ENCODE peak calls at places on chromosomes 6 and 20, in eight cellular contexts. W is nephron progenitor cell, N is body of pancreas, K is epithelial cell of proximal tubule, P is psoas muscle, Z is heart right ventricle, E is A549, I is endothelial cell of umbilical vein. B is an unnamed sample.

GRCh38 chr6:81897793-81898192 is 145.3 kb upstream of the TENT5A start:
- DNase-seq in W (no peak), N (no peak), K (no peak), P (no peak), Z (no peak), E (no peak), I (no peak), B (no peak)

GRCh38 chr6:126107475-126108121 is 121.3 kb downstream of the TRMT11 start:
- DNase-seq in W (no peak), N (no peak), K (no peak), P (no peak), Z (no peak), E (no peak), I (peak; percentile 38), B (no peak)

GRCh38 chr20:23304616-23305015 is 46.0 kb upstream of the NXT1 start:
- DNase-seq in W (no peak), N (no peak), K (no peak), P (no peak), Z (no peak), E (no peak), I (no peak), B (no peak)

GRCh38 chr20:4726710-4727391 is 5.1 kb downstream of the PRND start:
- DNase-seq in W (no peak), N (no peak), K (no peak), P (no peak), Z (no peak), E (no peak), I (peak; percentile 51), B (peak; percentile 48)

GRCh38 chr20:20018366-20018765 is 1.2 kb downstream of the NAA20 start:
- DNase-seq in W (no peak), N (no peak), K (no peak), P (no peak), Z (no peak), E (no peak), I (no peak), B (no peak)

GRCh38 chr6:90135672-90136071 is 161.0 kb downstream of the BACH2 start:
- DNase-seq in W (no peak), N (no peak), K (peak; percentile 4), P (no peak), Z (no peak), E (peak; percentile 6), I (no peak), B (no peak)

GRCh38 chr6:146028250-146028789 is 542 bp upstream of the GRM1 start:
- DNase-seq in W (peak; percentile 93), N (peak; percentile 66), K (no peak), P (peak; percentile 68), Z (peak; percentile 51), E (peak; percentile 34), I (peak; percentile 52), B (peak; percentile 75)

GRCh38 chr6:169379495-169380070 is 125.9 kb upstream of the THBS2 start:
- DNase-seq in W (no peak), N (no peak), K (no peak), P (no peak), Z (no peak), E (no peak), I (no peak), B (no peak)

GRCh38 chr20:45014671-45015415 is 48.5 kb downstream of the STK4 start:
- DNase-seq in W (no peak), N (no peak), K (no peak), P (no peak), Z (no peak), E (no peak), I (no peak), B (no peak)

GRCh38 chr6:105120570-105120969 is 59.2 kb downstream of the POPDC3 start:
- DNase-seq in W (no peak), N (no peak), K (no peak), P (no peak), Z (no peak), E (no peak), I (no peak), B (no peak)

GRCh38 chr20:62368303-62368628 is 1.2 kb upstream of the LAMA5 start:
- DNase-seq in W (no peak), N (no peak), K (no peak), P (no peak), Z (no peak), E (no peak), I (no peak), B (no peak)

GRCh38 chr6:157961116-157961515 is 20.5 kb upstream of the SYNJ2 start:
- DNase-seq in W (no peak), N (no peak), K (no peak), P (no peak), Z (no peak), E (no peak), I (no peak), B (no peak)

GRCh38 chr6:125154184-125155135 is 887 bp downstream of the TPD52L1 start:
- DNase-seq in W (peak; percentile 53), N (peak; percentile 63), K (peak; percentile 42), P (peak; percentile 77), Z (no peak), E (peak; percentile 62), I (no peak), B (peak; percentile 31)

GRCh38 chr6:2196079-2196679 is 49.2 kb downstream of the GMDS start:
- DNase-seq in W (peak; percentile 33), N (peak; percentile 43), K (no peak), P (no peak), Z (peak; percentile 42), E (peak; percentile 41), I (peak; percentile 88), B (peak; percentile 64)

GRCh38 chr6:154960299-154960796 is 34.8 kb upstream of the TIAM2 start:
- DNase-seq in W (no peak), N (no peak), K (no peak), P (no peak), Z (no peak), E (no peak), I (no peak), B (no peak)

GRCh38 chr6:159062564-159062945 is 17.8 kb upstream of the TAGAP start:
- DNase-seq in W (no peak), N (no peak), K (no peak), P (no peak), Z (no peak), E (no peak), I (no peak), B (peak; percentile 43)

GRCh38 chr6:42629845-42630244 is 66.0 kb downstream of the UBR2 start:
- DNase-seq in W (no peak), N (no peak), K (no peak), P (no peak), Z (no peak), E (no peak), I (no peak), B (no peak)

GRCh38 chr6:16759646-16760535 is 1.4 kb downstream of the ATXN1 start:
- DNase-seq in W (peak; percentile 83), N (peak; percentile 85), K (no peak), P (peak; percentile 95), Z (peak; percentile 93), E (peak; percentile 78), I (peak; percentile 88), B (peak; percentile 81)

GRCh38 chr20:1489764-1490436 is 1.3 kb downstream of the SIRPB2 start:
- DNase-seq in W (no peak), N (no peak), K (no peak), P (no peak), Z (no peak), E (no peak), I (peak; percentile 29), B (no peak)

GRCh38 chr6:64224819-64225218 is 589.2 kb downstream of the PHF3 start:
- DNase-seq in W (no peak), N (peak; percentile 15), K (no peak), P (peak; percentile 53), Z (peak; percentile 20), E (no peak), I (no peak), B (no peak)

DNA sequence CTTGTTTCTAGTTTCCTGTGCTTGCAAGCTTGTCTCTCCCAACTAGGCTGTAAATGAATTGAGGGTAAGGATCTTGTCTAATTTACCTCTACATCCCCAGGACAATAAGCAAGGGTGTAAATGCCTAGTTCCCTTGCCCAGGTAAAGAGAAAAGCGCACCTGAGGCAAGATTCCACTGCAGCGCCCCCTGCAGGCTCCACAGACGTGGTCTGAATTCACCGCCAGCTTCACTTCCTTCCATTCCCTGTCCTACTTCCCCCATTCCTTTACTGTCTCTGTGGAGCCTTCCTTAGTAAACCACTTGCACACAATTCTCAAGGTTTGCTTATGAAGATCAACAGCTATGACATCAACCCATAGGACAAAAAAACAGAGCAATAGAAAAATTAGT is 42.3 kb downstream of the ANKEF1 start:
- DNase-seq in W (peak; percentile 11), N (peak; percentile 21), K (no peak), P (no peak), Z (no peak), E (no peak), I (no peak), B (no peak)
- TF ChIP-seq CTCF in W (peak; percentile 41), N (peak; percentile 25), K (peak; percentile 54), P (no peak), Z (peak; percentile 28), E (peak; percentile 61), I (peak; percentile 48), B (no peak)

DNA sequence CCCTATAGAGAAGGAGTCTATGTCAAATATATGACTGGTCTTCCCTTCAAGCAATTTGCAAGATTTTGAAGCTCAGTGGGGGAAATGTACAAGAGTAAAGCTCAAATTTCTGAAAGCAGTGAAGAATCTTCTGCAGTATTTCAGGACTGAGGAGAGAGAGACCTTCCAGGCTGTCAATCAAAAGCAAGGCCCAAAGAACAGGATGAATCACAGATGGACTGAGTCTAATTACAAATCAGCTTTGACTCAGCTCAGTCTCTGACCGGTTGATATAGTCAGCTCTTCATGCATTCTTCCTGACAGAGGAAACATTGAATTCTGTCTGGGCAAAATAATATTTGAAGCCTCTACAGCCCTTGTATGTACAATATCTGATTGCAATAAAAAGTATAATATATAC is 7.7 kb upstream of the HTR1B start:
- DNase-seq in W (no peak), N (no peak), K (peak; percentile 32), P (no peak), Z (no peak), E (no peak), I (peak; percentile 39), B (no peak)
- TF ChIP-seq CTCF in W (no peak), N (no peak), K (no peak), P (no peak), Z (no peak), E (no peak), I (no peak), B (no peak)

DNA sequence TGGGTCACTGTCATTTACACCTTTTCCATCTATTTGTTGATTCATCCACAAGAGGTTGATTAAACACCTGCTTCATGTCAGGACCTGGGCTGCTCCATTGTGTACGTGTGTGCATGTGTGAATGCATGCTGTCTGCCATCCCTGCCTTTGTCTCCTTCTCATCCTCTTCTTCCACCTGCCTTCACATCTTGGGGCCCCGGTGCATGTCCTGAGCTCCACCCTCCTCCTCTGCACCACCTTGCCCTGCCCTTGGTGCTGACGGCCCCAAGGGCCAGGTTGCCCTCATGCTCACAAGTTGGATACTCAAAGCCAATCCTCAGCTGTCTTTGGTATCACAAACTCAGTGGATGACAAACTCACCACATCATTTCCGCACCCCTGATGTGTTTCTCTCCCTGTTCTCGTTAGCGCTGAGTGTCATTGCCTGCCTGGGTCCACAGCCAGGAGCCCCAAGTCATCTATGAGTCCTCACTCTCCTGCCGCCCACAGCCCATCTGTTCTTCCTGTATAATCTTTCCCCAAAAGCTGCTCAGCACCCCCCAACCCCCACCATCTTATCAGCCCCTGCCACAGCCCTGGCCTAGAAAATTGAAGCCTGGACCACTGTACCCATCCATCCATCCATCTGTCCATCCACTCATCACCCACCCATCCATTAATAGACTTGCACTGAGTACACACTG is 85.0 kb downstream of the SRC start:
- DNase-seq in W (no peak), N (no peak), K (no peak), P (no peak), Z (no peak), E (no peak), I (no peak), B (no peak)
- TF ChIP-seq CTCF in W (no peak), N (no peak), K (no peak), P (no peak), Z (no peak), E (no peak), I (no peak), B (no peak)

GRCh38 chr6:103672169-103672568 is 1187.5 kb downstream of the HACE1 start:
- DNase-seq in W (no peak), N (no peak), K (no peak), P (no peak), Z (no peak), E (no peak), I (no peak), B (no peak)
- TF ChIP-seq CTCF in W (peak; percentile 9), N (no peak), K (peak; percentile 27), P (no peak), Z (no peak), E (no peak), I (no peak), B (no peak)

B was measured in GM20000.